ENCODE peak calls at places on chromosome 17, in nine cellular contexts. G is tibial artery, N is esophagus squamous epithelium, O is HFFc6, X is activated B cell treated with CpG ODN at 0.5 μM for 24 hours, K is upper lobe of right lung, A is left ventricle myocardium inferior, M is ovary, V is BJ. L is an unnamed sample.

GRCh38 chr17:67386965-67387551 is 10.0 kb downstream of the PITPNC1 start:
- DNase-seq in G (no peak), N (no peak), O (peak; percentile 37), X (no peak), K (peak; percentile 80), A (peak; percentile 36), M (peak; percentile 57), V (no peak), L (peak; percentile 78)

GRCh38 chr17:71505200-71505599 is 615.6 kb upstream of the SOX9 start:
- DNase-seq in G (no peak), N (no peak), O (peak; percentile 74), X (no peak), K (no peak), A (no peak), M (no peak), V (peak; percentile 26), L (no peak)

GRCh38 chr17:11391134-11391533 is 150.1 kb downstream of the SHISA6 start:
- DNase-seq in G (no peak), N (no peak), O (no peak), X (no peak), K (no peak), A (no peak), M (no peak), V (no peak), L (no peak)

GRCh38 chr17:50954641-50955121 is 88.5 kb upstream of the TOB1 start:
- DNase-seq in G (no peak), N (no peak), O (no peak), X (no peak), K (no peak), A (no peak), M (no peak), V (no peak), L (no peak)

GRCh38 chr17:71110326-71110725 is 941.0 kb downstream of the KCNJ2 start:
- DNase-seq in G (no peak), N (no peak), O (no peak), X (no peak), K (no peak), A (no peak), M (no peak), V (no peak), L (peak; percentile 29)

GRCh38 chr17:77324227-77324626 is 183.5 kb downstream of the SEC14L1 start:
- DNase-seq in G (peak; percentile 67), N (no peak), O (no peak), X (no peak), K (peak; percentile 53), A (no peak), M (no peak), V (no peak), L (no peak)

GRCh38 chr17:28684963-28685362 is 23.0 kb downstream of the SUPT6H start:
- DNase-seq in G (no peak), N (no peak), O (no peak), X (no peak), K (no peak), A (no peak), M (peak; percentile 60), V (no peak), L (peak; percentile 52)

GRCh38 chr17:8994319-8994718 is 27.0 kb upstream of the NTN1 start:
- DNase-seq in G (peak; percentile 74), N (no peak), O (peak; percentile 19), X (peak; percentile 49), K (peak; percentile 87), A (peak; percentile 73), M (peak; percentile 50), V (no peak), L (peak; percentile 61)

GRCh38 chr17:7916799-7917198 is 710 bp upstream of the RNF227 start:
- DNase-seq in G (no peak), N (no peak), O (peak; percentile 61), X (no peak), K (no peak), A (no peak), M (no peak), V (no peak), L (peak; percentile 17)

GRCh38 chr17:50935201-50936124 is 69.3 kb upstream of the TOB1 start:
- DNase-seq in G (peak; percentile 95), N (no peak), O (no peak), X (no peak), K (peak; percentile 91), A (no peak), M (no peak), V (no peak), L (peak; percentile 99)

GRCh38 chr17:80732268-80732667 is 187.6 kb downstream of the RPTOR start:
- DNase-seq in G (no peak), N (no peak), O (peak; percentile 78), X (no peak), K (no peak), A (no peak), M (no peak), V (peak; percentile 60), L (no peak)

GRCh38 chr17:75683467-75684041 is 16.4 kb downstream of the SAP30BP start:
- DNase-seq in G (no peak), N (no peak), O (peak; percentile 86), X (no peak), K (no peak), A (no peak), M (no peak), V (no peak), L (peak; percentile 84)

GRCh38 chr17:75676461-75676860 is 9.3 kb downstream of the SAP30BP start:
- DNase-seq in G (no peak), N (no peak), O (no peak), X (no peak), K (no peak), A (no peak), M (no peak), V (no peak), L (no peak)

GRCh38 chr17:75681289-75681688 is 14.2 kb downstream of the SAP30BP start:
- DNase-seq in G (no peak), N (no peak), O (peak; percentile 81), X (no peak), K (no peak), A (no peak), M (no peak), V (peak; percentile 71), L (peak; percentile 58)

GRCh38 chr17:75680431-75680830 is 13.3 kb downstream of the SAP30BP start:
- DNase-seq in G (no peak), N (no peak), O (no peak), X (no peak), K (no peak), A (no peak), M (no peak), V (no peak), L (no peak)

DNA sequence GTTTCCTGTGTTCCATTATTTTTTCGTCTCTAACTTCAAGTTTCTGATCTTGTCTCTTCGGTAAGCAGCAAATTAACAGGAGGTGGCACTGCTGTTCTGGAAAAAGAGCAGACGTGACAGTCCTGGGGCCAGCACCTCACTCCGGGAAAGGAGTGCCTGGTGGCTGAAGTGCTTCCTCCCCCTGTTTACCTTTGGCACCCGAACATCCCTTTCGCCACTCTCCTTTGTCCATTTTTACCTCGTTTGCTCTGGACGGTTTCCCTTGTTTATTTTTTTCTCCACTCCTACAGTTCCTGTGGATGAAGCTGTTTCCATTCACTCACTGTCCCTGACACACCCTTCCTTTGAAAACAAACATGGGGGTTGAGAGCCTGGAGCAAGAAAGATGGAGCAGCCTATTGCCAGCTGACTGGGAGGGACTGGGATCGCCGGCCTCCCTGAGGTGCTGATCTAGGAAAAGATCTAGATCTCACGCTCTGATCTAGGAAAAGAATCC is 12.6 kb downstream of the SAP30BP start:
- DNase-seq in G (no peak), N (no peak), O (peak; percentile 52), X (no peak), K (no peak), A (no peak), M (no peak), V (peak; percentile 51), L (peak; percentile 92)
- TF ChIP-seq CTCF in G (peak; percentile 5), N (peak; percentile 57), O (peak; percentile 59), X (no peak), K (peak; percentile 42), A (peak; percentile 60), M (no peak), V (peak; percentile 34), L (peak; percentile 60)

DNA sequence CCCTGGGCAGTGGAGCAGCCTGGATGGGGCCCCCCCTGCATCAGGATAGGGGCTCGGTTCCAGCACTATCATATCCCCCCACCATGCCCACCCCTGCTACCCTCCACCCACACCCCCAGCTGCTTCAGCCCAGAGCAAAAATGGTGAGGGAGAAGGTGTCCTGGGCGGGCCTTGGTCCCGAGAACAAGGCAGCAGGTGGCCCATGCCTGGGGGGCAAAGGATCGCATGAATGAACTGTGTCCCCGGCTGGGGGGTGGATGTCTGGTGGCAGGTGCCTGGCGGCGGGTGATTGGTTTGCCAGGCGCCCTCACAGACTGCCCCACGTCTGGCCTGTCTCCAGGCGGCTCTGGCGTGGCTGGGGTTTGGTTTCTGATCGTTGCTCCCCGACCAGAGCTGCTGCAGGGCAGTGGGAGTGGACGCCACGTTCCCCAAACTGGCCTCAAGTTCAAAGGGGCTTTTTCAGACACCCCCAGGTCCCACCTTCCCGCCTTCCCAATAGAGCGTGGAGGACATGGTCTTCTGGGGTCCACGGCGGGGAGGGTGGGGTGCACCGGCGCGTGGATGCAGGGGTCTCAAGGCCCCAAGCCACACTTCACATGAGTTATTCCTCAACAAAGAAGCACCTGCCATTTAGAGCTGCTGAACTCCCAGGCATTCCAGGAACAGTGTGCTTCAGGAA is 12.6 kb downstream of the UTS2R start:
- DNase-seq in G (no peak), N (no peak), O (no peak), X (no peak), K (no peak), A (no peak), M (no peak), V (no peak), L (no peak)
- TF ChIP-seq CTCF in G (no peak), N (no peak), O (no peak), X (no peak), K (no peak), A (no peak), M (no peak), V (no peak), L (no peak)

GRCh38 chr17:46842835-46843234 is 8.5 kb upstream of the WNT9B start:
- DNase-seq in G (no peak), N (no peak), O (no peak), X (no peak), K (no peak), A (no peak), M (no peak), V (no peak), L (no peak)
- TF ChIP-seq CTCF in G (no peak), N (no peak), O (peak; percentile 81), X (no peak), K (peak; percentile 43), A (peak; percentile 35), M (no peak), V (peak; percentile 63), L (peak; percentile 58)

DNA sequence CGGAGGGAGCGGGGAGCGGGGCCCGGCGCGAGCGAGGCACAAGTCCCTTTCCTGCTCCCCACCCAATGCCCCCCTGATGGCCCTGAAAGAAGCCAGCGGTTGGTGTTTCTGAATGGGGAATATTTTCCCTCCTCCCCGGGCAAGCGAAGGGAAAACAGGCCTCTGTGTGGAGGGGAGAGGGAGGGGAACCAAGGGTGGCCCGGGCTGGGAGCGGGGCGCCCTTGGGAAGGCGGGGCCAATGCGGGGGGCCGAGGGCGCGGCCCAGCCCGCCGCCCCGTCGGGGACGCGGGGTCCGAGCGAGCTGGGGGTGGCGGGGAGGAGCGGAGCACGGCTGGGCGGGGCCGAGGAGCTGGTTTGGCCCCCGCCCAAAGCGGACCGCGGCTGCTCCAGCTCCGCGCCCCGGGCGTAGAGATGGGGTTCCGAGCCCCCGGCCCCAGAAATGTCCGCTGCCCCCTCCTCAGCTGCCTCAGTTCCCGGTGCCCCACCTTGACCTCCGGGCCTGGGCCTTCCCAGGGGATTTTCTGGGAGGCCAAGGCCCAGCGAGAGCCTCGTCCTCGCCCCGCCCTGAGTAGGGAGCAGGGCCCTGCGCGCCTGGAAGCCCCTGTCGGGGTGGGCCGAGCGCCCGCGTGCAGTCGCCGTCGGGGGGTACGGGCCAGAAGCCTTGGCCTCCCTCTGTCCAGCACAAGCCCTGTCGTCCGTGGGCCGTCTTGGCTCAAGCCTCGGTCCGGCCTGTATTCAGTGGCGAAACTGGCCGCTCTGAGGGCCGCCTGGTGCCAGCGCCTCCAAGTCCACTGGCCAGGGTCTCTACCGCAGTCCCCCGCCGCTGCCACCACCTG is 3.9 kb upstream of the HEXIM1 start:
- DNase-seq in G (peak; percentile 80), N (no peak), O (no peak), X (peak; percentile 42), K (peak; percentile 81), A (peak; percentile 66), M (peak; percentile 84), V (no peak), L (no peak)
- TF ChIP-seq CTCF in G (no peak), N (no peak), O (no peak), X (no peak), K (no peak), A (no peak), M (peak; percentile 11), V (no peak), L (no peak)